ENCODE peak calls at places on chromosomes 4 and X, in seven cellular contexts. One of them, this sample, is unnamed.

GRCh38 chr4:13168326-13168725 is 315.8 kb downstream of the RAB28 start:
- DNase-seq in HCT116: no peak
- DNase-seq in HEK293T: no peak
- DNase-seq in GM12878: no peak
- DNase-seq in H1: no peak
- DNase-seq in HepG2: no peak
- DNase-seq in K562: no peak
- DNase-seq in this sample: no peak

GRCh38 chr4:186606593-186606992 is 51.2 kb upstream of the MTNR1A start:
- DNase-seq in HCT116: no peak
- DNase-seq in HEK293T: no peak
- DNase-seq in GM12878: no peak
- DNase-seq in H1: no peak
- DNase-seq in HepG2: no peak
- DNase-seq in K562: peak
- DNase-seq in this sample: no peak

GRCh38 chr4:1029957-1030520 is 18.6 kb downstream of the FGFRL1 start:
- DNase-seq in HCT116: no peak
- DNase-seq in HEK293T: no peak
- DNase-seq in GM12878: no peak
- DNase-seq in H1: no peak
- DNase-seq in HepG2: no peak
- DNase-seq in K562: no peak
- DNase-seq in this sample: peak

GRCh38 chrX:40931921-40932320 is 153.3 kb upstream of the USP9X start:
- DNase-seq in HCT116: no peak
- DNase-seq in HEK293T: no peak
- DNase-seq in GM12878: no peak
- DNase-seq in H1: no peak
- DNase-seq in HepG2: no peak
- DNase-seq in K562: peak
- DNase-seq in this sample: no peak

GRCh38 chr4:38034986-38035882 is 75.0 kb downstream of the PTTG2 start:
- DNase-seq in HCT116: peak
- DNase-seq in HEK293T: peak
- DNase-seq in GM12878: no peak
- DNase-seq in H1: no peak
- DNase-seq in HepG2: peak
- DNase-seq in K562: peak
- DNase-seq in this sample: no peak

GRCh38 chr4:31114821-31115220 is 394.7 kb downstream of the PCDH7 start:
- DNase-seq in HCT116: no peak
- DNase-seq in HEK293T: no peak
- DNase-seq in GM12878: no peak
- DNase-seq in H1: no peak
- DNase-seq in HepG2: no peak
- DNase-seq in K562: no peak
- DNase-seq in this sample: no peak

GRCh38 chrX:91279479-91279878 is 155.2 kb upstream of the PABPC5 start:
- DNase-seq in HCT116: no peak
- DNase-seq in HEK293T: no peak
- DNase-seq in GM12878: no peak
- DNase-seq in H1: no peak
- DNase-seq in HepG2: no peak
- DNase-seq in K562: no peak
- DNase-seq in this sample: no peak

GRCh38 chr4:64713256-64713840 is 304.1 kb upstream of the TECRL start:
- DNase-seq in HCT116: no peak
- DNase-seq in HEK293T: peak
- DNase-seq in GM12878: no peak
- DNase-seq in H1: no peak
- DNase-seq in HepG2: peak
- DNase-seq in K562: peak
- DNase-seq in this sample: no peak

GRCh38 chr4:127400736-127401346 is 231.9 kb upstream of the INTU start:
- DNase-seq in HCT116: peak
- DNase-seq in HEK293T: peak
- DNase-seq in GM12878: peak
- DNase-seq in H1: peak
- DNase-seq in HepG2: peak
- DNase-seq in K562: peak
- DNase-seq in this sample: peak

GRCh38 chr4:91826186-91826585 is 477.6 kb upstream of the GRID2 start:
- DNase-seq in HCT116: no peak
- DNase-seq in HEK293T: no peak
- DNase-seq in GM12878: no peak
- DNase-seq in H1: no peak
- DNase-seq in HepG2: no peak
- DNase-seq in K562: no peak
- DNase-seq in this sample: no peak

GRCh38 chr4:138686078-138686477 is 329.5 kb upstream of the NOCT start:
- DNase-seq in HCT116: no peak
- DNase-seq in HEK293T: no peak
- DNase-seq in GM12878: no peak
- DNase-seq in H1: no peak
- DNase-seq in HepG2: no peak
- DNase-seq in K562: no peak
- DNase-seq in this sample: no peak

GRCh38 chr4:29560452-29560851 is 1159.7 kb upstream of the PCDH7 start:
- DNase-seq in HCT116: no peak
- DNase-seq in HEK293T: no peak
- DNase-seq in GM12878: no peak
- DNase-seq in H1: no peak
- DNase-seq in HepG2: no peak
- DNase-seq in K562: no peak
- DNase-seq in this sample: no peak

GRCh38 chr4:99811850-99812249 is 4.8 kb upstream of the DAPP1 start:
- DNase-seq in HCT116: peak
- DNase-seq in HEK293T: peak
- DNase-seq in GM12878: no peak
- DNase-seq in H1: no peak
- DNase-seq in HepG2: peak
- DNase-seq in K562: peak
- DNase-seq in this sample: no peak

GRCh38 chr4:154119317-154119716 is 330.4 kb upstream of the SFRP2 start:
- DNase-seq in HCT116: no peak
- DNase-seq in HEK293T: no peak
- DNase-seq in GM12878: no peak
- DNase-seq in H1: no peak
- DNase-seq in HepG2: no peak
- DNase-seq in K562: no peak
- DNase-seq in this sample: peak

GRCh38 chr4:21447320-21448055 is 501.1 kb downstream of the KCNIP4 start:
- DNase-seq in HCT116: no peak
- DNase-seq in HEK293T: no peak
- DNase-seq in GM12878: no peak
- DNase-seq in H1: no peak
- DNase-seq in HepG2: no peak
- DNase-seq in K562: no peak
- DNase-seq in this sample: no peak

GRCh38 chrX:36867143-36867542 is 141.0 kb upstream of the FAM47C start:
- DNase-seq in HCT116: no peak
- DNase-seq in HEK293T: peak
- DNase-seq in GM12878: no peak
- DNase-seq in H1: no peak
- DNase-seq in HepG2: peak
- DNase-seq in K562: peak
- DNase-seq in this sample: no peak

GRCh38 chr4:120921456-120922389 is 803 bp downstream of the PRDM5 start:
- DNase-seq in HCT116: no peak
- DNase-seq in HEK293T: peak
- DNase-seq in GM12878: no peak
- DNase-seq in H1: no peak
- DNase-seq in HepG2: no peak
- DNase-seq in K562: no peak
- DNase-seq in this sample: peak

GRCh38 chr4:158750379-158750778 is 18.4 kb upstream of the FNIP2 start:
- DNase-seq in HCT116: no peak
- DNase-seq in HEK293T: no peak
- DNase-seq in GM12878: no peak
- DNase-seq in H1: no peak
- DNase-seq in HepG2: no peak
- DNase-seq in K562: no peak
- DNase-seq in this sample: no peak

GRCh38 chrX:151713859-151714258 is 2.0 kb upstream of the FATE1 start:
- DNase-seq in HCT116: peak
- DNase-seq in HEK293T: peak
- DNase-seq in GM12878: no peak
- DNase-seq in H1: no peak
- DNase-seq in HepG2: peak
- DNase-seq in K562: peak
- DNase-seq in this sample: peak

GRCh38 chr4:25879991-25880641 is 17.3 kb upstream of the SEL1L3 start:
- DNase-seq in HCT116: no peak
- DNase-seq in HEK293T: no peak
- DNase-seq in GM12878: no peak
- DNase-seq in H1: no peak
- DNase-seq in HepG2: no peak
- DNase-seq in K562: no peak
- DNase-seq in this sample: no peak

GRCh38 chr4:169279111-169279510 is 8.4 kb upstream of the SH3RF1 start:
- DNase-seq in HCT116: no peak
- DNase-seq in HEK293T: no peak
- DNase-seq in GM12878: no peak
- DNase-seq in H1: no peak
- DNase-seq in HepG2: no peak
- DNase-seq in K562: no peak
- DNase-seq in this sample: no peak

GRCh38 chr4:95728145-95728544 is 111.7 kb upstream of the PDHA2 start:
- DNase-seq in HCT116: no peak
- DNase-seq in HEK293T: no peak
- DNase-seq in GM12878: no peak
- DNase-seq in H1: no peak
- DNase-seq in HepG2: no peak
- DNase-seq in K562: no peak
- DNase-seq in this sample: no peak

GRCh38 chr4:161546902-161547301 is 616.9 kb downstream of the FSTL5 start:
- DNase-seq in HCT116: no peak
- DNase-seq in HEK293T: no peak
- DNase-seq in GM12878: no peak
- DNase-seq in H1: no peak
- DNase-seq in HepG2: no peak
- DNase-seq in K562: no peak
- DNase-seq in this sample: no peak

GRCh38 chr4:142883433-142883832 is 37.3 kb upstream of the INPP4B start:
- DNase-seq in HCT116: peak
- DNase-seq in HEK293T: no peak
- DNase-seq in GM12878: no peak
- DNase-seq in H1: no peak
- DNase-seq in HepG2: no peak
- DNase-seq in K562: no peak
- DNase-seq in this sample: peak

GRCh38 chrX:135697614-135698013 is 15.8 kb upstream of the CT45A1 start:
- DNase-seq in HCT116: no peak
- DNase-seq in HEK293T: no peak
- DNase-seq in GM12878: no peak
- DNase-seq in H1: no peak
- DNase-seq in HepG2: no peak
- DNase-seq in K562: peak
- DNase-seq in this sample: no peak

GRCh38 chrX:10125248-10125615 is 31.5 kb upstream of the CLCN4 start:
- DNase-seq in HCT116: no peak
- DNase-seq in HEK293T: no peak
- DNase-seq in GM12878: no peak
- DNase-seq in H1: no peak
- DNase-seq in HepG2: no peak
- DNase-seq in K562: no peak
- DNase-seq in this sample: no peak
- TF ChIP-seq SP1 in HCT116: no peak
- TF ChIP-seq SP1 in HEK293T: no peak
- TF ChIP-seq SP1 in GM12878: no peak
- TF ChIP-seq SP1 in H1: no peak
- TF ChIP-seq SP1 in HepG2: no peak
- TF ChIP-seq SP1 in K562: no peak
- TF ChIP-seq SP1 in this sample: no peak

GRCh38 chrX:34382416-34382815 is 250.3 kb upstream of the FAM47A start:
- DNase-seq in HCT116: no peak
- DNase-seq in HEK293T: no peak
- DNase-seq in GM12878: no peak
- DNase-seq in H1: no peak
- DNase-seq in HepG2: no peak
- DNase-seq in K562: no peak
- DNase-seq in this sample: no peak
- TF ChIP-seq SP1 in HCT116: no peak
- TF ChIP-seq SP1 in HEK293T: no peak
- TF ChIP-seq SP1 in GM12878: no peak
- TF ChIP-seq SP1 in H1: no peak
- TF ChIP-seq SP1 in HepG2: no peak
- TF ChIP-seq SP1 in K562: no peak
- TF ChIP-seq SP1 in this sample: no peak

GRCh38 chr4:73862357-73862756 is 6.8 kb upstream of the CXCL1 start:
- DNase-seq in HCT116: no peak
- DNase-seq in HEK293T: no peak
- DNase-seq in GM12878: no peak
- DNase-seq in H1: no peak
- DNase-seq in HepG2: no peak
- DNase-seq in K562: no peak
- DNase-seq in this sample: no peak

GRCh38 chr4:73865697-73866096 is 3.5 kb upstream of the CXCL1 start:
- DNase-seq in HCT116: no peak
- DNase-seq in HEK293T: no peak
- DNase-seq in GM12878: no peak
- DNase-seq in H1: no peak
- DNase-seq in HepG2: no peak
- DNase-seq in K562: no peak
- DNase-seq in this sample: no peak

GRCh38 chr4:73866236-73866635 is 3.0 kb upstream of the CXCL1 start:
- DNase-seq in HCT116: no peak
- DNase-seq in HEK293T: no peak
- DNase-seq in GM12878: no peak
- DNase-seq in H1: no peak
- DNase-seq in HepG2: no peak
- DNase-seq in K562: no peak
- DNase-seq in this sample: no peak

GRCh38 chr4:73864365-73864764 is 4.8 kb upstream of the CXCL1 start:
- DNase-seq in HCT116: no peak
- DNase-seq in HEK293T: peak
- DNase-seq in GM12878: no peak
- DNase-seq in H1: no peak
- DNase-seq in HepG2: peak
- DNase-seq in K562: peak
- DNase-seq in this sample: peak

DNA sequence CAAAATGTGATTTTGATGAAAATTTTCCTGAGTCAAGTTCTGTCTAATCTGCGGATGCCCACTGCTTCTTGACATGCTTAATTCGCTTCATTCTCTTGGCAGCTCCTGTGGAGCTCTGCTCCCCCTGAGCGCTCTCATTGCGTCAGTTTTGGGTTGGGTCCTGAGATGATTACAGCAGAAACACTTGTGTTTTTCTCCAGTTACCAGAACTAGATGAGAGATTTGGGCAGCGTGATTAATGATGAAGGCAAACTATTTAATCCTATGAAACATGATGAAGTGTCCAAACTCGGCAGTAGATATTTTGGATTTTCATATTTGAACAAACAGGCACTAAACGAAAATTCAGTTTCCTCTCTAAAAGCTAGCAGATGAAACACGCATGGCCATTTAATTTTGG is 4.2 kb upstream of the CXCL1 start:
- DNase-seq in HCT116: no peak
- DNase-seq in HEK293T: no peak
- DNase-seq in GM12878: no peak
- DNase-seq in H1: no peak
- DNase-seq in HepG2: no peak
- DNase-seq in K562: no peak
- DNase-seq in this sample: no peak
- TF ChIP-seq SP1 in HCT116: no peak
- TF ChIP-seq SP1 in HEK293T: no peak
- TF ChIP-seq SP1 in GM12878: no peak
- TF ChIP-seq SP1 in H1: no peak
- TF ChIP-seq SP1 in HepG2: no peak
- TF ChIP-seq SP1 in K562: no peak
- TF ChIP-seq SP1 in this sample: no peak

GRCh38 chr4:15479089-15479912 is 9.6 kb downstream of the CC2D2A start:
- DNase-seq in HCT116: peak
- DNase-seq in HEK293T: peak
- DNase-seq in GM12878: no peak
- DNase-seq in H1: peak
- DNase-seq in HepG2: peak
- DNase-seq in K562: peak
- DNase-seq in this sample: peak
- TF ChIP-seq SP1 in HCT116: no peak
- TF ChIP-seq SP1 in HEK293T: no peak
- TF ChIP-seq SP1 in GM12878: no peak
- TF ChIP-seq SP1 in H1: no peak
- TF ChIP-seq SP1 in HepG2: no peak
- TF ChIP-seq SP1 in K562: no peak
- TF ChIP-seq SP1 in this sample: peak

This sample was measured in WTC11.